ENCODE peak calls at places on chromosome 1, in five cellular contexts. O is neural progenitor cell, C is HEK293T, V is fibroblast of lung, Y is NB4. T is an unnamed sample.

GRCh38 chr1:65174585-65174984 is 26.6 kb downstream of the AK4 start:
- DNase-seq in O (no peak), C (no peak), V (peak; percentile 98), Y (peak; percentile 59), T (no peak)

GRCh38 chr1:115136706-115137105 is 47.4 kb upstream of the TSPAN2 start:
- DNase-seq in O (no peak), C (no peak), V (peak; percentile 22), Y (no peak), T (no peak)

GRCh38 chr1:205150651-205151428 is 29.1 kb upstream of the RBBP5 start:
- DNase-seq in O (no peak), C (no peak), V (no peak), Y (no peak), T (no peak)

GRCh38 chr1:67889940-67890567 is 56.8 kb upstream of the GNG12 start:
- DNase-seq in O (no peak), C (no peak), V (peak; percentile 96), Y (peak; percentile 37), T (no peak)

GRCh38 chr1:169745015-169745861 is 11.4 kb upstream of the SELE start:
- DNase-seq in O (no peak), C (no peak), V (peak; percentile 92), Y (no peak), T (no peak)

GRCh38 chr1:117650840-117651568 is 45.2 kb downstream of the TENT5C start:
- DNase-seq in O (no peak), C (no peak), V (no peak), Y (no peak), T (no peak)

GRCh38 chr1:185215911-185216310 is 58.9 kb downstream of the SWT1 start:
- DNase-seq in O (no peak), C (no peak), V (peak; percentile 1), Y (no peak), T (no peak)

GRCh38 chr1:84450916-84451315 is 28.1 kb upstream of the RPF1 start:
- DNase-seq in O (no peak), C (no peak), V (no peak), Y (peak; percentile 19), T (no peak)

GRCh38 chr1:116825400-116825734 is 71.1 kb downstream of the CD2 start:
- DNase-seq in O (no peak), C (peak; percentile 39), V (peak; percentile 36), Y (no peak), T (no peak)

GRCh38 chr1:204260601-204261197 is 46.9 kb upstream of the GOLT1A start:
- DNase-seq in O (no peak), C (no peak), V (no peak), Y (no peak), T (no peak)

GRCh38 chr1:119885903-119886783 is 10.2 kb downstream of the ADAM30 start:
- DNase-seq in O (peak; percentile 71), C (peak; percentile 81), V (peak; percentile 27), Y (peak; percentile 61), T (no peak)

GRCh38 chr1:93000291-93000690 is 39.0 kb upstream of the DIPK1A start:
- DNase-seq in O (peak; percentile 39), C (no peak), V (no peak), Y (no peak), T (no peak)

GRCh38 chr1:157878059-157878458 is 36.5 kb upstream of the CD5L start:
- DNase-seq in O (peak; percentile 63), C (peak; percentile 46), V (peak; percentile 36), Y (peak; percentile 52), T (no peak)

GRCh38 chr1:94205639-94206038 is 31.7 kb downstream of the ARHGAP29 start:
- DNase-seq in O (no peak), C (no peak), V (peak; percentile 25), Y (no peak), T (no peak)

GRCh38 chr1:43152866-43153265 is 19.2 kb downstream of the EBNA1BP2 start:
- DNase-seq in O (no peak), C (no peak), V (peak; percentile 1), Y (no peak), T (no peak)

GRCh38 chr1:23801338-23801748 is 789 bp upstream of the GALE start:
- DNase-seq in O (no peak), C (no peak), V (no peak), Y (peak; percentile 74), T (no peak)

GRCh38 chr1:236848274-236848925 is 53.3 kb downstream of the MTR start:
- DNase-seq in O (no peak), C (no peak), V (no peak), Y (peak; percentile 21), T (no peak)

GRCh38 chr1:172343246-172344099 is 77.0 kb upstream of the C1orf105 start:
- DNase-seq in O (no peak), C (no peak), V (peak; percentile 91), Y (peak; percentile 12), T (no peak)

GRCh38 chr1:205284420-205285144 is 37.0 kb downstream of the NUAK2 start:
- DNase-seq in O (peak; percentile 88), C (peak; percentile 41), V (peak; percentile 99), Y (peak; percentile 99), T (peak; percentile 88)

GRCh38 chr1:237390798-237391197 is 348.8 kb downstream of the RYR2 start:
- DNase-seq in O (no peak), C (no peak), V (no peak), Y (peak; percentile 6), T (no peak)

GRCh38 chr1:53350853-53351767 is 23.2 kb upstream of the LRP8 start:
- DNase-seq in O (no peak), C (no peak), V (no peak), Y (no peak), T (no peak)

GRCh38 chr1:154608522-154609294 is 722 bp upstream of the ADAR start:
- DNase-seq in O (peak; percentile 94), C (peak; percentile 67), V (peak; percentile 64), Y (peak; percentile 64), T (peak; percentile 52)

GRCh38 chr1:198141668-198142351 is 15.0 kb upstream of the NEK7 start:
- DNase-seq in O (no peak), C (no peak), V (no peak), Y (no peak), T (no peak)